ENCODE peak calls at places on chromosome 13, in five cellular contexts. W is PC-3, Y is fibroblast of lung, X is anterior cingulate cortex, F is astrocyte of the hippocampus. N is an unnamed sample.

GRCh38 chr13:24802074-24802473 is 38.1 kb downstream of the RNF17 start:
- DNase-seq in W (no peak), Y (peak), X (no peak), F (no peak), N (no peak)

GRCh38 chr13:80299046-80299445 is 41.9 kb downstream of the SPRY2 start:
- DNase-seq in W (no peak), Y (no peak), X (no peak), F (no peak), N (no peak)

GRCh38 chr13:66425741-66426140 is 804.4 kb downstream of the PCDH9 start:
- DNase-seq in W (no peak), Y (peak), X (no peak), F (peak), N (peak)

GRCh38 chr13:111854403-111854802 is 212.5 kb upstream of the SOX1 start:
- DNase-seq in W (no peak), Y (no peak), X (no peak), F (no peak), N (no peak)

GRCh38 chr13:112943309-112944125 is 25.5 kb upstream of the MCF2L start:
- DNase-seq in W (peak), Y (peak), X (no peak), F (peak), N (peak)

GRCh38 chr13:73428706-73429105 is 369.9 kb downstream of the KLF5 start:
- DNase-seq in W (peak), Y (no peak), X (no peak), F (no peak), N (no peak)

GRCh38 chr13:65940720-65941119 is 1289.4 kb downstream of the PCDH9 start:
- DNase-seq in W (no peak), Y (no peak), X (no peak), F (no peak), N (no peak)

GRCh38 chr13:44825951-44826350 is 163.3 kb downstream of the NUFIP1 start:
- DNase-seq in W (no peak), Y (no peak), X (no peak), F (no peak), N (no peak)

GRCh38 chr13:99900960-99901359 is 70.6 kb downstream of the ZIC5 start:
- DNase-seq in W (no peak), Y (no peak), X (no peak), F (no peak), N (no peak)

GRCh38 chr13:113562866-113563265 is 21.7 kb upstream of the TFDP1 start:
- DNase-seq in W (no peak), Y (no peak), X (no peak), F (no peak), N (no peak)

GRCh38 chr13:113117335-113117872 is 5.2 kb upstream of the F10 start:
- DNase-seq in W (peak), Y (no peak), X (no peak), F (peak), N (peak)

GRCh38 chr13:35940734-35941133 is 190.4 kb downstream of the DCLK1 start:
- DNase-seq in W (no peak), Y (no peak), X (no peak), F (no peak), N (peak)

GRCh38 chr13:110320645-110321044 is 13.6 kb downstream of the COL4A2 start:
- DNase-seq in W (no peak), Y (no peak), X (no peak), F (no peak), N (no peak)

GRCh38 chr13:112879283-112879833 is 89.7 kb upstream of the MCF2L start:
- DNase-seq in W (no peak), Y (peak), X (no peak), F (no peak), N (peak)

GRCh38 chr13:97310809-97311436 is 88.8 kb downstream of the MBNL2 start:
- DNase-seq in W (no peak), Y (no peak), X (no peak), F (no peak), N (no peak)

GRCh38 chr13:36059366-36059765 is 71.8 kb downstream of the DCLK1 start:
- DNase-seq in W (no peak), Y (no peak), X (no peak), F (peak), N (no peak)

GRCh38 chr13:21034602-21035190 is 26.7 kb downstream of the LATS2 start:
- DNase-seq in W (peak), Y (no peak), X (no peak), F (peak), N (no peak)

GRCh38 chr13:44396963-44397580 is 23.4 kb downstream of the SERP2 start:
- DNase-seq in W (no peak), Y (peak), X (no peak), F (peak), N (peak)

GRCh38 chr13:23460309-23460708 is 26.8 kb upstream of the SACS start:
- DNase-seq in W (no peak), Y (no peak), X (no peak), F (no peak), N (no peak)

GRCh38 chr13:28819046-28819747 is 942 bp upstream of the MTUS2 start:
- DNase-seq in W (peak), Y (peak), X (no peak), F (peak), N (peak)

GRCh38 chr13:40662866-40663265 is 3.6 kb downstream of the FOXO1 start:
- DNase-seq in W (no peak), Y (no peak), X (no peak), F (no peak), N (no peak)

GRCh38 chr13:67229438-67230242 is 496 bp downstream of the PCDH9 start:
- DNase-seq in W (peak), Y (peak), X (no peak), F (peak), N (no peak)

GRCh38 chr13:103287659-103288058 is 221.4 kb upstream of the SLC10A2 start:
- DNase-seq in W (peak), Y (no peak), X (no peak), F (peak), N (no peak)

GRCh38 chr13:94154362-94154761 is 325.1 kb downstream of the DCT start:
- DNase-seq in W (peak), Y (peak), X (no peak), F (peak), N (peak)

GRCh38 chr13:40565282-40566148 is 100.9 kb downstream of the FOXO1 start:
- DNase-seq in W (no peak), Y (no peak), X (no peak), F (peak), N (peak)

GRCh38 chr13:99354371-99354951 is 47.3 kb upstream of the GPR183 start:
- DNase-seq in W (peak), Y (no peak), X (no peak), F (no peak), N (peak)